ENCODE peak calls at places on chromosomes 1 and 21, in five cellular contexts. X is GM12891, Z is H1, J is GM12878, H is HepG2. W is an unnamed sample.

GRCh38 chr1:116329524-116330341 is 43.3 kb upstream of the ATP1A1 start:
- DNase-seq in X (no peak), Z (no peak), J (no peak), H (no peak), W (no peak)

GRCh38 chr1:10399487-10399917 is 638 bp downstream of the PGD start:
- DNase-seq in X (no peak), Z (no peak), J (no peak), H (peak; percentile 30), W (no peak)

GRCh38 chr1:7386226-7387052 is 384.7 kb upstream of the VAMP3 start:
- DNase-seq in X (no peak), Z (no peak), J (no peak), H (no peak), W (no peak)

GRCh38 chr1:48526045-48526714 is 54.2 kb upstream of the SPATA6 start:
- DNase-seq in X (no peak), Z (no peak), J (no peak), H (no peak), W (no peak)

GRCh38 chr1:166062695-166063094 is 104.1 kb downstream of the FAM78B start:
- DNase-seq in X (no peak), Z (no peak), J (no peak), H (no peak), W (no peak)

GRCh38 chr1:14921057-14921456 is 232.5 kb upstream of the TMEM51 start:
- DNase-seq in X (no peak), Z (no peak), J (peak; percentile 24), H (no peak), W (no peak)

GRCh38 chr1:13935336-13935735 is 235.3 kb downstream of the PRDM2 start:
- DNase-seq in X (no peak), Z (no peak), J (no peak), H (no peak), W (no peak)

GRCh38 chr1:30525980-30526651 is 197.3 kb downstream of the MATN1 start:
- DNase-seq in X (no peak), Z (no peak), J (no peak), H (peak; percentile 7), W (no peak)

GRCh38 chr1:11062965-11063401 is 3.2 kb upstream of the SRM start:
- DNase-seq in X (no peak), Z (no peak), J (peak; percentile 87), H (no peak), W (no peak)

GRCh38 chr1:111227434-111227833 is at the start of gene CHI3L2:
- DNase-seq in X (no peak), Z (no peak), J (no peak), H (no peak), W (no peak)

GRCh38 chr1:193629875-193630274 is 443.5 kb upstream of the B3GALT2 start:
- DNase-seq in X (no peak), Z (no peak), J (no peak), H (no peak), W (no peak)

DNA sequence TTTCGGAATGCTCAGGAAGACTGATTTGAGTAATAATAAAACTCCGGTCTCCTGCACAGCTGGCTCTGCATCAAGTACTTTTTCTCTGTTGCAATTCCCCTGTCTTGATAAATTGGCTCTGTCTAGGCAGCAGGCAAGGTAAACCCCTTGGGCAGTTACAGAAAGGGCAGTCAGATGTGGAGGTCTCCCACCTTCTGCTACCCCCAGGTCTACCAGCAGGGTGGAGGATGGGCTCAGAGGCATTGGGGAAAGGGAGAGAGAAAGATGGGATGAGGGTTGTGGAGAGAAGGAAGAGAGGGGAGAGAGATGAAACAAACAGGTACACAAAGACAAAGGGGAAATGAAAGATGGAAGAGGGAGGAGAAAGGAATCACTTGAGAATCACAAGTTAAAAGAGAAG is 156.8 kb downstream of the MIS18A start:
- DNase-seq in X (no peak), Z (no peak), J (no peak), H (no peak), W (no peak)
- TF ChIP-seq POLR2A in X (no peak), Z (no peak), J (no peak), H (no peak), W (no peak)

DNA sequence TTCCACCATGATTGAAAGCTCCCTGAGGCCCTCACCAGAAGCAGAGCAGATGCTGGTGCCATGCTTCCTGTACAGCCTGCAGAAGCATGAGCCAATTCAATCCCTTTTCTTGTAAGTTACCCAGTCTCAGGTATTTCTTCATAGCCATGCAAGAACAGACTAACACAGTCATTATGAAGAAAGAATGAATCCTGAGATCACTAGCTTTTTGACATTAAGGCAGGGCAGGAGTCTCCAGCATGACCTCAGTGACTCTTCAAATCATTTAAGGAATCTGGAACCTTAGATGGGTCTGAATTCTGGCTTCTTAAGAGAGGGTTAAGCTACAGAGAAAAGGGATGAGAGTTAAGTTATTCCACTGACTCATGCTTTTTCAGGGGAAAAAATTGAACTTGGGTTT is 79.0 kb downstream of the PTPN14 start:
- DNase-seq in X (no peak), Z (no peak), J (no peak), H (no peak), W (no peak)
- TF ChIP-seq TAF1 in X (no peak), Z (no peak), J (no peak), H (no peak), W (no peak)

GRCh38 chr1:23369335-23370013 is at the start of gene ZNF436:
- DNase-seq in X (no peak), Z (no peak), J (no peak), H (peak; percentile 41), W (no peak)

GRCh38 chr1:23366598-23366997 is 3.0 kb downstream of the ZNF436 start:
- DNase-seq in X (no peak), Z (no peak), J (no peak), H (no peak), W (no peak)

GRCh38 chr1:23368562-23369334 is 888 bp downstream of the ZNF436 start:
- DNase-seq in X (peak; percentile 82), Z (peak; percentile 70), J (no peak), H (peak; percentile 85), W (peak; percentile 79)

GRCh38 chr1:23367451-23367790 is 2.2 kb downstream of the ZNF436 start:
- DNase-seq in X (no peak), Z (no peak), J (no peak), H (peak; percentile 19), W (no peak)

DNA sequence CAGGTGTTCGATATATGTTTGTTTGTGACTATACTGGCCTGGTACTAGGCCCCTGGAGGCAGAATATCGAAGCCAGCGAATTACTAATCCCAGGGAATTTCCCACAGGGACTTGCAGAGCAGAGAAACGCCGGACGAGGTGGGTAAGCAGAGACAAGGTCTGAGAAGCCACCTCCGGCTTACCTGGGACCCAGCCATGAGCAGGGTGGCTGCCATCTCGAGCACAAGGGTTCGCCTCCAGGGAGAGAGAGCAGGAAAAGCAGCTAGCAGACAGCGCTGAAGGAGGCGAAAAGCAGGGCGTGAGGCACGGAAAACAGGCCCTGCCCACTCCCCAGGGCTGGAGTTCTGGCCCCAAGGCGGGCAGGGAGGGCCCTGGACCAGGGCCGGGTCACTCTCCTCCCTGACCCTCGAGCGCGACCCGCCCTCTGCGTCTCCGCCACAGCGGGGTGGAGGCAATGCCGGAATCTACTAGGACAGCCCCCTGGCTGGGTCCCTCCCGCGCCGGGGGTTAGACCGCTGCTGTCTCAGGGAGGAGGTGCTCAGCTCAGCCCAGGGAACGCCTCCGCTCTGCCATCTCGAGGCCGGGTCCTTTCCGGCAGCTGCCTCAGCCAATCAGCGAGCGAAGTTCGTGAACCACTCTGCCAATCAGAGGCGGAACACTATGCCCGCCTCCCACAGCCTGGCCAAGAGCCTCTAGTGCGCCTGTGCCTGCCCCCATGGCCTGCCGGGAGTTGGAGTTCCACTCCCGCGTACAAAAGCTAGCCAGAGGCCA is 1.7 kb downstream of the ZNF436 start:
- DNase-seq in X (peak; percentile 98), Z (peak; percentile 96), J (peak; percentile 97), H (peak; percentile 97), W (peak; percentile 98)
- TF ChIP-seq POLR2A in X (peak; percentile 46), Z (no peak), J (peak; percentile 90), H (peak; percentile 85), W (peak; percentile 64)

GRCh38 chr1:118945460-118945859 is 42.7 kb downstream of the TBX15 start:
- DNase-seq in X (no peak), Z (no peak), J (no peak), H (no peak), W (no peak)
- TF ChIP-seq TAF1 in X (no peak), Z (no peak), J (no peak), H (no peak), W (no peak)

DNA sequence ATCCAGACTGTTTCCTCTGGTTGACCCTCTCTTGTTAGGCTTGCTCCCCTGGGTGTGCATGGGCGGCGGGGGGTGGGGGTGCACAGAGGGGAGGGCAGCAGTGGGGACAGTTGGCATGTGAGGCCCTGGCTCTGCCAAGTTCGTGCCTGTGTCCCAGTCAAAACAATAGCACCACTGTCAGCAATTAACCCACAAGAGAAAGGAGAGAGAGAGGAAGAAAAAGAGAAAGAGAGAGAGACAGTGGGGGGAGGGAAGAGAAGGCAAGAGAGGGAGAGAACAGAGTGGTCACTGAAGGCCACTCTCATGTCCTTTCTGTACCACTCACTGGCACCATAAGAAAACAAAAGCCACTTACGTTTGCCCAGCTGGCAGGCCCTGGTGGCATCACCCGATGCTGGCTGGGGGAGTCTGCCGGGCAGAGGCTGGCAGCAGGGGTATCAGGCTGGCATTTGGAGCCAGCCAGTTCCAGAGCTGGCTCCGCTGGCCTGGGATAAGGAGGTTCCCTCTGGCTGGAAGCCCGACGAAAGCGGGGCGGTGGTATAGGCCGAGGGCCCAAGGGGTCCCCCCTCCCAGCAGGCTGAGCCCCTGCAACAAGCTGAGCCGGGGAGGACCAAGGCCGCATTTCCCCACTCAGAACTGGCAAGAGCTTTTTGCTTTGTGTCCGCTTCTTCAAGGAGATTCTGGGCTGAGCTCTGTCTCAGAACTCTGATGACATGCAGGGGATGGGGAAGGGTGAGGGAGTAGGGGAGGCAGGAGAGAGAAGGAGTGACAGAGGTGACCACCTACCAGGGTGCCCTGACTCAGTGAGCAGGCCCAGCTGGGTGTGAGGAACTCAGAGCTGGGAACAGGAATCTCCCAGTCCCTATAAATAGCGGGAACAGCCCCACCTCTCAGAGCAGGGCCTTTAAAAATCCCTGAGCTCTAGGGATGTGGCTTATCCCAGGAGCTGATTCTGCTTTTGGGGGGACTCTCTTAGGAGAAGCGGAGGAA is 27.9 kb downstream of the PIK3C2B start:
- DNase-seq in X (no peak), Z (no peak), J (no peak), H (no peak), W (no peak)
- TF ChIP-seq POLR2A in X (no peak), Z (no peak), J (no peak), H (no peak), W (no peak)